ENCODE peak calls at places on chromosomes 6 and 20, in seven cellular contexts. One of them, this sample, is unnamed.

GRCh38 chr6:168007592-168008338 is 10.3 kb downstream of the KIF25 start:
- DNase-seq in IMR-90: peak; percentile 99
- DNase-seq in mesendoderm: peak; percentile 41
- DNase-seq in H9: no peak
- DNase-seq in trophoblast cell: peak; percentile 94
- DNase-seq in mesenchymal stem cell: peak; percentile 100
- DNase-seq in neuronal stem cell: no peak
- DNase-seq in this sample: peak; percentile 8

GRCh38 chr6:170271771-170272314 is 19.0 kb downstream of the DLL1 start:
- DNase-seq in trophoblast cell: no peak
- DNase-seq in mesenchymal stem cell: no peak
- DNase-seq in H9: no peak
- DNase-seq in mesendoderm: no peak
- DNase-seq in IMR-90: no peak
- DNase-seq in neuronal stem cell: no peak
- DNase-seq in this sample: no peak

GRCh38 chr20:58389968-58390658 is 1.1 kb downstream of the VAPB start:
- DNase-seq in neuronal stem cell: no peak
- DNase-seq in H9: peak; percentile 9
- DNase-seq in IMR-90: no peak
- DNase-seq in mesendoderm: no peak
- DNase-seq in trophoblast cell: no peak
- DNase-seq in mesenchymal stem cell: no peak
- DNase-seq in this sample: no peak

GRCh38 chr6:43096451-43097097 is 20.5 kb downstream of the PTK7 start:
- DNase-seq in trophoblast cell: peak; percentile 90
- DNase-seq in IMR-90: peak; percentile 81
- DNase-seq in mesendoderm: peak; percentile 79
- DNase-seq in H9: peak; percentile 66
- DNase-seq in mesenchymal stem cell: peak; percentile 68
- DNase-seq in neuronal stem cell: no peak
- DNase-seq in this sample: no peak

GRCh38 chr6:159871911-159872310 is 18.9 kb upstream of the MAS1 start:
- DNase-seq in mesenchymal stem cell: no peak
- DNase-seq in mesendoderm: peak; percentile 18
- DNase-seq in trophoblast cell: no peak
- DNase-seq in IMR-90: peak; percentile 10
- DNase-seq in H9: no peak
- DNase-seq in neuronal stem cell: no peak
- DNase-seq in this sample: no peak

GRCh38 chr6:170305772-170306323 is 710 bp upstream of the FAM120B start:
- DNase-seq in mesendoderm: no peak
- DNase-seq in H9: no peak
- DNase-seq in mesenchymal stem cell: no peak
- DNase-seq in trophoblast cell: no peak
- DNase-seq in neuronal stem cell: no peak
- DNase-seq in IMR-90: no peak
- DNase-seq in this sample: no peak

GRCh38 chr20:41475507-41475906 is 108.9 kb upstream of the EMILIN3 start:
- DNase-seq in IMR-90: no peak
- DNase-seq in trophoblast cell: no peak
- DNase-seq in neuronal stem cell: no peak
- DNase-seq in mesenchymal stem cell: no peak
- DNase-seq in H9: no peak
- DNase-seq in mesendoderm: no peak
- DNase-seq in this sample: no peak

GRCh38 chr6:79385893-79386292 is 151.3 kb downstream of the LCA5 start:
- DNase-seq in neuronal stem cell: no peak
- DNase-seq in H9: no peak
- DNase-seq in trophoblast cell: no peak
- DNase-seq in IMR-90: no peak
- DNase-seq in mesendoderm: no peak
- DNase-seq in mesenchymal stem cell: no peak
- DNase-seq in this sample: no peak

GRCh38 chr20:3871549-3872265 is 17.5 kb upstream of the PANK2 start:
- DNase-seq in neuronal stem cell: no peak
- DNase-seq in mesenchymal stem cell: peak; percentile 84
- DNase-seq in H9: no peak
- DNase-seq in mesendoderm: peak; percentile 82
- DNase-seq in IMR-90: no peak
- DNase-seq in trophoblast cell: peak; percentile 91
- DNase-seq in this sample: no peak

GRCh38 chr6:170011233-170012142 is 260.1 kb downstream of the ERMARD start:
- DNase-seq in IMR-90: no peak
- DNase-seq in mesendoderm: peak; percentile 27
- DNase-seq in mesenchymal stem cell: no peak
- DNase-seq in H9: peak; percentile 23
- DNase-seq in trophoblast cell: no peak
- DNase-seq in neuronal stem cell: no peak
- DNase-seq in this sample: no peak

GRCh38 chr6:105135056-105135455 is 44.8 kb downstream of the POPDC3 start:
- DNase-seq in mesenchymal stem cell: peak; percentile 51
- DNase-seq in H9: no peak
- DNase-seq in neuronal stem cell: no peak
- DNase-seq in IMR-90: peak; percentile 18
- DNase-seq in trophoblast cell: no peak
- DNase-seq in mesendoderm: peak; percentile 43
- DNase-seq in this sample: no peak

GRCh38 chr6:164048840-164049239 is 634.3 kb downstream of the QKI start:
- DNase-seq in trophoblast cell: no peak
- DNase-seq in mesenchymal stem cell: no peak
- DNase-seq in mesendoderm: no peak
- DNase-seq in H9: no peak
- DNase-seq in IMR-90: no peak
- DNase-seq in neuronal stem cell: no peak
- DNase-seq in this sample: no peak

GRCh38 chr6:31266721-31267360 is 5.1 kb downstream of the HLA-C start:
- DNase-seq in mesendoderm: no peak
- DNase-seq in H9: no peak
- DNase-seq in trophoblast cell: no peak
- DNase-seq in neuronal stem cell: no peak
- DNase-seq in IMR-90: no peak
- DNase-seq in mesenchymal stem cell: no peak
- DNase-seq in this sample: no peak

GRCh38 chr6:42228305-42228704 is 10.6 kb upstream of the MRPS10 start:
- DNase-seq in mesenchymal stem cell: no peak
- DNase-seq in IMR-90: no peak
- DNase-seq in H9: no peak
- DNase-seq in mesendoderm: no peak
- DNase-seq in neuronal stem cell: no peak
- DNase-seq in trophoblast cell: no peak
- DNase-seq in this sample: no peak

GRCh38 chr6:36642913-36643817 is 35.3 kb upstream of the CDKN1A start:
- DNase-seq in neuronal stem cell: no peak
- DNase-seq in IMR-90: peak; percentile 90
- DNase-seq in trophoblast cell: no peak
- DNase-seq in mesenchymal stem cell: peak; percentile 87
- DNase-seq in mesendoderm: no peak
- DNase-seq in H9: no peak
- DNase-seq in this sample: no peak

GRCh38 chr6:6690144-6690483 is 101.6 kb downstream of the LY86 start:
- DNase-seq in H9: no peak
- DNase-seq in trophoblast cell: no peak
- DNase-seq in IMR-90: no peak
- DNase-seq in mesendoderm: no peak
- DNase-seq in mesenchymal stem cell: no peak
- DNase-seq in neuronal stem cell: no peak
- DNase-seq in this sample: no peak

GRCh38 chr6:146895772-146896061 is 296.9 kb downstream of the ADGB start:
- DNase-seq in H9: no peak
- DNase-seq in mesenchymal stem cell: no peak
- DNase-seq in neuronal stem cell: no peak
- DNase-seq in IMR-90: no peak
- DNase-seq in trophoblast cell: no peak
- DNase-seq in mesendoderm: no peak
- DNase-seq in this sample: no peak

GRCh38 chr20:14310977-14311654 is 26.3 kb downstream of the FLRT3 start:
- DNase-seq in mesenchymal stem cell: no peak
- DNase-seq in trophoblast cell: no peak
- DNase-seq in neuronal stem cell: no peak
- DNase-seq in mesendoderm: no peak
- DNase-seq in H9: no peak
- DNase-seq in IMR-90: peak; percentile 29
- DNase-seq in this sample: no peak

GRCh38 chr20:12072945-12073245 is 155.2 kb downstream of the BTBD3 start:
- DNase-seq in IMR-90: peak; percentile 22
- DNase-seq in H9: no peak
- DNase-seq in mesenchymal stem cell: no peak
- DNase-seq in neuronal stem cell: no peak
- DNase-seq in mesendoderm: no peak
- DNase-seq in trophoblast cell: no peak
- DNase-seq in this sample: no peak

GRCh38 chr6:37650071-37650481 is 47.6 kb downstream of the MDGA1 start:
- DNase-seq in IMR-90: no peak
- DNase-seq in mesendoderm: peak; percentile 87
- DNase-seq in mesenchymal stem cell: no peak
- DNase-seq in trophoblast cell: no peak
- DNase-seq in H9: peak; percentile 88
- DNase-seq in neuronal stem cell: peak; percentile 26
- DNase-seq in this sample: peak; percentile 29

GRCh38 chr6:74357329-74357728 is 661.3 kb downstream of the CD109 start:
- DNase-seq in mesendoderm: peak; percentile 33
- DNase-seq in H9: no peak
- DNase-seq in neuronal stem cell: no peak
- DNase-seq in trophoblast cell: no peak
- DNase-seq in IMR-90: peak; percentile 46
- DNase-seq in mesenchymal stem cell: peak; percentile 26
- DNase-seq in this sample: no peak
- H4K8ac ChIP-seq in mesendoderm: no peak overlapping the region
- H4K8ac ChIP-seq in H9: no peak overlapping the region
- H4K8ac ChIP-seq in neuronal stem cell: no peak overlapping the region
- H4K8ac ChIP-seq in trophoblast cell: no peak overlapping the region
- H4K8ac ChIP-seq in IMR-90: no peak overlapping the region
- H4K8ac ChIP-seq in mesenchymal stem cell: no peak overlapping the region
- H4K8ac ChIP-seq in this sample: no peak overlapping the region

DNA sequence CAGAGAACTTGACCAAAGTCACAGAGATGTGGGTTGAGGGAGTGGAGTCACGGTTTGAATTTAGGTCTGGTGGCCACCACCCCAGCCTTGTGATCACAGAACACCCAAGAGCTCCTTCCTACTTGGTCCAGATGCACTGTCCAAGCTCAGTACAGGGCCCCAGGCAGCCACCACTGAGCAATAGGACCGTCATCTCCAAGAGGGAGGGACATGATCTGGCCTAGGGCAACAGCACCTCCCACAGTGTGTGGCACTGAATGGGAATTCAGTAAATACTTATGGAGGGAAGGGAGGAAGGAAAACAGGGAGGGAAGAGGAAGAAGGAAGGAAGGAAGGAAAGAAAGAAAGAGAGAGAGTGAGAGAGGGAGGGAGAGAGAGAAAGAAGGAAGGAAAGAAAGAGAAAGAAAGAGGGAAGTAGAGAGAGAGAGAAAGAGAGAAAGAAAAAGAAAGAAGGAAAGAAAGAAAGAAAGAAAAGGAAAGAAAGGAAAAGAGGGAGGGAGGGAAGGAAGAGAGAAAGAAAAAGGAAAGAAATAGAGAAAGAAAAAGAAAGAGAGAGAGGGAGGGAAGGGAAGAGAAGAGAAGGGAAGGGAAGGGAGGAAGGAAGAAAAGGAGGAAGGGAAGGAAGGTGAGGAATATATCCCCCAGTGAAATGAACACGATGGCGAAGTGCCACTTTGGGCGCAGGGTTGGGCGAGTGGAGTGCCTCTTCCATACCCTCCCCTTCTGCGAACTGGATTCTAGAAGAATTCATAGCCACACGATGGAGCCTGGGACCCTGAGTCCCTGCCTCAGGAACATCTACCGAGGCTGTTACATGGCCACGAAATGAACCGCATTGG is 243.7 kb downstream of the TFAP2C start:
- DNase-seq in neuronal stem cell: no peak
- DNase-seq in mesenchymal stem cell: no peak
- DNase-seq in H9: no peak
- DNase-seq in mesendoderm: no peak
- DNase-seq in trophoblast cell: peak; percentile 32
- DNase-seq in IMR-90: no peak
- DNase-seq in this sample: no peak
- H4K8ac ChIP-seq in neuronal stem cell: no peak overlapping the region
- H4K8ac ChIP-seq in mesenchymal stem cell: no peak overlapping the region
- H4K8ac ChIP-seq in H9: no peak overlapping the region
- H4K8ac ChIP-seq in mesendoderm: no peak overlapping the region
- H4K8ac ChIP-seq in trophoblast cell: peak overlapping the region; percentile 22
- H4K8ac ChIP-seq in IMR-90: no peak overlapping the region
- H4K8ac ChIP-seq in this sample: peak overlapping the region; percentile 39

GRCh38 chr6:143465546-143465945 is 14.9 kb downstream of the PEX3 start:
- DNase-seq in IMR-90: no peak
- DNase-seq in H9: no peak
- DNase-seq in mesenchymal stem cell: no peak
- DNase-seq in mesendoderm: no peak
- DNase-seq in trophoblast cell: no peak
- DNase-seq in neuronal stem cell: no peak
- DNase-seq in this sample: no peak

GRCh38 chr6:143471822-143472221 is 21.2 kb downstream of the PEX3 start:
- DNase-seq in IMR-90: no peak
- DNase-seq in H9: no peak
- DNase-seq in trophoblast cell: no peak
- DNase-seq in neuronal stem cell: no peak
- DNase-seq in mesendoderm: no peak
- DNase-seq in mesenchymal stem cell: no peak
- DNase-seq in this sample: no peak

GRCh38 chr6:143468026-143468425 is 17.4 kb downstream of the PEX3 start:
- DNase-seq in trophoblast cell: no peak
- DNase-seq in IMR-90: no peak
- DNase-seq in neuronal stem cell: no peak
- DNase-seq in H9: no peak
- DNase-seq in mesenchymal stem cell: no peak
- DNase-seq in mesendoderm: no peak
- DNase-seq in this sample: no peak
- H4K8ac ChIP-seq in trophoblast cell: no peak overlapping the region
- H4K8ac ChIP-seq in IMR-90: no peak overlapping the region
- H4K8ac ChIP-seq in neuronal stem cell: no peak overlapping the region
- H4K8ac ChIP-seq in H9: no peak overlapping the region
- H4K8ac ChIP-seq in mesenchymal stem cell: no peak overlapping the region
- H4K8ac ChIP-seq in mesendoderm: no peak overlapping the region
- H4K8ac ChIP-seq in this sample: no peak overlapping the region

DNA sequence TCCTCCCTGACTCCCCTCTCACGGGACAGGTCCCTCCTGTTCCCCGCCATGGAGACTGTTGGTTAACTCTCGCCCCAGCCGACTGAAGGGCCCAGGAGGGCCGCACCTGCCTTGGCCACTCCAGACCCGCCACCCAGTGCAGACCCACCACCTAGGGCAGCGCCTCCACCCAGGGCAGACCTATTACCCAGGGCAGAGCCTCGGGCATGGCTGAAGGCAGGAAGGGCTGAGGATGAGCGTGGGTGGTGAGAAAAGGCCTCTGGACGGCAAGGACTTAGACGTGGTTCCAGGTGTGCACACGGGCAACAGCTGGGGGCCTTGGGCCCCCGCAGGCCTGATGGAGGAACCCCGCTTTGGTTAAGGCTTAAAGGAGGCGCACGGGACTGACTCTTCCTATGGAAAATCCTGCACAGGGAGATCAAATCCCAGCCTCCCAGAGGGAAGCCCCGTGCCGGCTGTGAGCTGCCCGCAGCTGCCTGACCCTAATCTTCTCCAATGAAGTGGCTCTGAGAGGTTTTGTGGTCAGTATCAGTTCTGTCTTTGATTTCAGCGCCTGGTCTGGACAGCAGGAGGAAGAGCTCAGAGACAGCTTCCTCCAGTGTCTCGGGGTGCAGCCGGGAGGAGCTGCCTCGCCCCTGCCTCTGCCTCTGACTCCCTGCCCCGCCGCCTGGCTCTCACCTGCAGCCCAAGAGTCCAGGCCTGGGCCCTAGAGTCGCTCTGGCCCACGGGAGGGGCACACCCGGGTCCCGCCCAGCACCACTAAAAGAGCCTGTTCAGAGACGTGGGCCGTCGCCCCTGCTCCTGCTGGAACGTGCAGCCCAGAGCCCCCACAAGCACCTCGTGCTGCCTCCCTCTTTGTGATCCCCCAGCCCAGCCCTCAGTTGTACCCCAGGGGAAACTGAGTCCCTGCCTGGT is 12.1 kb upstream of the CHRNA4 start:
- DNase-seq in mesendoderm: no peak
- DNase-seq in mesenchymal stem cell: no peak
- DNase-seq in neuronal stem cell: no peak
- DNase-seq in H9: no peak
- DNase-seq in IMR-90: no peak
- DNase-seq in trophoblast cell: no peak
- DNase-seq in this sample: no peak
- H4K8ac ChIP-seq in mesendoderm: no peak overlapping the region
- H4K8ac ChIP-seq in mesenchymal stem cell: no peak overlapping the region
- H4K8ac ChIP-seq in neuronal stem cell: no peak overlapping the region
- H4K8ac ChIP-seq in H9: no peak overlapping the region
- H4K8ac ChIP-seq in IMR-90: no peak overlapping the region
- H4K8ac ChIP-seq in trophoblast cell: no peak overlapping the region
- H4K8ac ChIP-seq in this sample: no peak overlapping the region